ENCODE peak calls at places on chromosomes 5 and 9, in seven cellular contexts. W is WTC11; Y is upper lobe of right lung; X is NCI-H1436; C is RWPE1; O is stimulated activated CD4-positive, alpha-beta T cell treated with anti-CD3 and anti-CD28 coated beads, Interleukin-2, amount 100 ng/mL, for 24 hours; F is left colon. L is an unnamed sample.

GRCh38 chr5:167688731-167689130 is 602.7 kb upstream of the WWC1 start:
- DNase-seq in W (no peak), Y (no peak), X (no peak), C (peak; percentile 16), O (no peak), F (no peak), L (no peak)

GRCh38 chr9:121284733-121285451 is 16.9 kb downstream of the GSN start:
- DNase-seq in W (no peak), Y (peak; percentile 54), X (no peak), C (no peak), O (no peak), F (no peak), L (no peak)

GRCh38 chr5:66440202-66440680 is 156.0 kb upstream of the MAST4 start:
- DNase-seq in W (no peak), Y (no peak), X (no peak), C (no peak), O (peak; percentile 23), F (no peak), L (peak; percentile 10)

GRCh38 chr9:35814106-35814840 is 569 bp downstream of the HINT2 start:
- DNase-seq in W (peak; percentile 79), Y (peak; percentile 85), X (no peak), C (peak; percentile 64), O (peak; percentile 52), F (peak; percentile 77), L (peak; percentile 51)

GRCh38 chr9:81560851-81561732 is 128.3 kb downstream of the TLE1 start:
- DNase-seq in W (no peak), Y (no peak), X (no peak), C (no peak), O (no peak), F (no peak), L (no peak)

GRCh38 chr9:95409650-95410426 is 92.3 kb upstream of the FANCC start:
- DNase-seq in W (no peak), Y (no peak), X (peak; percentile 27), C (peak; percentile 84), O (no peak), F (no peak), L (peak; percentile 57)

GRCh38 chr9:95635986-95636600 is 119.3 kb upstream of the PTCH1 start:
- DNase-seq in W (no peak), Y (no peak), X (no peak), C (no peak), O (no peak), F (no peak), L (no peak)

GRCh38 chr5:14190194-14191164 is 47.3 kb downstream of the TRIO start:
- DNase-seq in W (no peak), Y (no peak), X (peak; percentile 37), C (peak; percentile 89), O (no peak), F (no peak), L (no peak)

GRCh38 chr9:92010705-92011536 is 60.9 kb upstream of the ROR2 start:
- DNase-seq in W (no peak), Y (no peak), X (no peak), C (no peak), O (no peak), F (no peak), L (no peak)

GRCh38 chr5:83441752-83442151 is 29.8 kb upstream of the VCAN start:
- DNase-seq in W (no peak), Y (no peak), X (no peak), C (no peak), O (peak; percentile 2), F (no peak), L (no peak)

GRCh38 chr5:28927559-28928326 is 1889.4 kb upstream of the CDH9 start:
- DNase-seq in W (no peak), Y (no peak), X (no peak), C (no peak), O (no peak), F (no peak), L (no peak)

GRCh38 chr9:134434896-134435506 is 108.7 kb downstream of the RXRA start:
- DNase-seq in W (no peak), Y (peak; percentile 94), X (no peak), C (peak; percentile 90), O (no peak), F (peak; percentile 90), L (no peak)

GRCh38 chr9:121609845-121610637 is 41.4 kb upstream of the DAB2IP start:
- DNase-seq in W (no peak), Y (no peak), X (no peak), C (peak; percentile 100), O (no peak), F (peak; percentile 24), L (no peak)

GRCh38 chr5:10635257-10635860 is 71.5 kb downstream of the ANKRD33B start:
- DNase-seq in W (no peak), Y (no peak), X (no peak), C (peak; percentile 87), O (peak; percentile 80), F (no peak), L (peak; percentile 96)

GRCh38 chr9:21584890-21585289 is 102.8 kb upstream of the IFNE start:
- DNase-seq in W (no peak), Y (no peak), X (no peak), C (no peak), O (no peak), F (no peak), L (no peak)

GRCh38 chr5:30592833-30593232 is 600.7 kb upstream of the CDH6 start:
- DNase-seq in W (no peak), Y (no peak), X (no peak), C (no peak), O (no peak), F (no peak), L (no peak)

GRCh38 chr9:89442501-89442978 is 55.4 kb downstream of the SEMA4D start:
- DNase-seq in W (no peak), Y (no peak), X (no peak), C (no peak), O (no peak), F (no peak), L (no peak)

GRCh38 chr9:122991370-122991830 is 42.1 kb upstream of the GPR21 start:
- DNase-seq in W (no peak), Y (no peak), X (no peak), C (peak; percentile 87), O (peak; percentile 19), F (peak; percentile 13), L (peak; percentile 37)

GRCh38 chr9:19994296-19994695 is 205.5 kb upstream of the SLC24A2 start:
- DNase-seq in W (no peak), Y (no peak), X (no peak), C (peak; percentile 63), O (no peak), F (no peak), L (no peak)

GRCh38 chr5:54492196-54492595 is 25.4 kb upstream of the SNX18 start:
- DNase-seq in W (no peak), Y (no peak), X (no peak), C (no peak), O (no peak), F (no peak), L (no peak)

GRCh38 chr5:33997331-33997983 is 10.4 kb downstream of the AMACR start:
- DNase-seq in W (no peak), Y (peak; percentile 70), X (peak; percentile 39), C (peak; percentile 62), O (peak; percentile 6), F (peak; percentile 49), L (peak; percentile 74)

GRCh38 chr5:76607353-76607871 is 15.8 kb downstream of the F2RL2 start:
- DNase-seq in W (no peak), Y (no peak), X (no peak), C (no peak), O (no peak), F (no peak), L (no peak)

GRCh38 chr9:73573235-73573634 is 421.6 kb downstream of the ANXA1 start:
- DNase-seq in W (no peak), Y (no peak), X (no peak), C (no peak), O (no peak), F (no peak), L (no peak)

GRCh38 chr9:136687721-136688223 is 515 bp upstream of the AGPAT2 start:
- DNase-seq in W (no peak), Y (peak; percentile 84), X (no peak), C (no peak), O (no peak), F (peak; percentile 83), L (no peak)

GRCh38 chr5:143560378-143560777 is 156.9 kb upstream of the NR3C1 start:
- DNase-seq in W (no peak), Y (no peak), X (no peak), C (no peak), O (no peak), F (no peak), L (no peak)

GRCh38 chr9:7328453-7328852 is 471.1 kb downstream of the DMAC1 start:
- DNase-seq in W (no peak), Y (no peak), X (no peak), C (no peak), O (no peak), F (no peak), L (no peak)

GRCh38 chr9:14452539-14452938 is 138.6 kb upstream of the NFIB start:
- DNase-seq in W (no peak), Y (no peak), X (no peak), C (no peak), O (no peak), F (no peak), L (no peak)

GRCh38 chr9:98099346-98099745 is 19.7 kb downstream of the TRIM14 start:
- DNase-seq in W (no peak), Y (no peak), X (no peak), C (no peak), O (no peak), F (no peak), L (no peak)

GRCh38 chr9:99431103-99431502 is 209.0 kb downstream of the SEC61B start:
- DNase-seq in W (no peak), Y (no peak), X (no peak), C (no peak), O (no peak), F (no peak), L (no peak)

L was measured in Kasumi-1.